ENCODE peak calls at places on chromosomes 6 and 20, in seven cellular contexts. Z is CD8-positive, alpha-beta memory T cell; S is GM23248; L is trophoblast cell; E is A673; U is neural progenitor cell; C is PC-3. R is an unnamed sample.

GRCh38 chr6:31011153-31011552 is 879 bp downstream of the MUC22 start:
- DNase-seq in S (no peak), U (no peak), C (no peak), Z (no peak), E (no peak), L (no peak), R (no peak)

GRCh38 chr6:149766156-149766768 is 16.7 kb downstream of the PCMT1 start:
- DNase-seq in L (no peak), S (peak; percentile 37), Z (no peak), E (peak; percentile 15), U (no peak), C (peak; percentile 51), R (no peak)

GRCh38 chr6:14286144-14286543 is 168.6 kb downstream of the CD83 start:
- DNase-seq in S (peak; percentile 86), Z (no peak), C (peak; percentile 85), L (peak; percentile 45), U (no peak), E (no peak), R (no peak)

GRCh38 chr20:6142348-6142993 is 19.6 kb upstream of the FERMT1 start:
- DNase-seq in Z (peak; percentile 24), S (peak; percentile 56), C (peak; percentile 89), E (peak; percentile 62), U (peak; percentile 66), L (peak; percentile 85), R (no peak)

GRCh38 chr6:146277142-146277541 is 248.3 kb downstream of the GRM1 start:
- DNase-seq in U (peak; percentile 21), L (no peak), S (no peak), C (no peak), Z (no peak), E (no peak), R (no peak)

GRCh38 chr6:121920616-121921015 is 478.8 kb upstream of the HSF2 start:
- DNase-seq in Z (no peak), E (no peak), U (peak; percentile 3), C (no peak), S (no peak), L (no peak), R (no peak)

GRCh38 chr6:31070711-31071197 is 41.6 kb downstream of the C6orf15 start:
- DNase-seq in Z (no peak), S (peak; percentile 89), L (peak; percentile 14), E (peak; percentile 79), C (peak; percentile 84), U (peak; percentile 89), R (peak; percentile 70)

GRCh38 chr20:58004900-58005299 is 223.6 kb downstream of the ANKRD60 start:
- DNase-seq in U (no peak), E (no peak), L (no peak), Z (no peak), C (no peak), S (no peak), R (no peak)

GRCh38 chr6:11803596-11803981 is 25.0 kb upstream of the ADTRP start:
- DNase-seq in Z (no peak), U (no peak), L (no peak), S (no peak), C (no peak), E (no peak), R (no peak)

GRCh38 chr6:29655658-29656057 is 1.2 kb upstream of the MOG start:
- DNase-seq in S (no peak), Z (no peak), U (no peak), L (no peak), E (no peak), C (no peak), R (no peak)

GRCh38 chr6:14804444-14805210 is 441.2 kb upstream of the JARID2 start:
- DNase-seq in C (no peak), S (peak; percentile 67), U (no peak), E (no peak), L (no peak), Z (no peak), R (no peak)

GRCh38 chr6:130933712-130934200 is 106.5 kb downstream of the SMLR1 start:
- DNase-seq in E (no peak), Z (no peak), S (peak; percentile 67), C (peak; percentile 86), U (no peak), L (peak; percentile 55), R (no peak)

GRCh38 chr6:137530404-137530803 is 36.2 kb upstream of the OLIG3 start:
- DNase-seq in Z (no peak), U (no peak), C (no peak), S (no peak), L (no peak), E (no peak), R (no peak)

GRCh38 chr20:4740774-4741431 is 19.2 kb downstream of the PRND start:
- DNase-seq in S (peak; percentile 53), Z (peak; percentile 56), E (peak; percentile 74), U (peak; percentile 77), C (peak; percentile 68), L (peak; percentile 71), R (no peak)

GRCh38 chr20:428658-429200 is 20.6 kb downstream of the RBCK1 start:
- DNase-seq in S (no peak), C (no peak), Z (no peak), L (no peak), U (no peak), E (no peak), R (no peak)

GRCh38 chr6:41642960-41643898 is 5.0 kb downstream of the MDFI start:
- DNase-seq in C (no peak), Z (no peak), L (no peak), E (peak; percentile 88), U (no peak), S (no peak), R (no peak)

GRCh38 chr6:133623065-133623464 is 265.8 kb upstream of the TCF21 start:
- DNase-seq in U (no peak), Z (no peak), C (no peak), S (peak; percentile 55), E (no peak), L (no peak), R (no peak)

GRCh38 chr20:38138086-38138777 is 26.8 kb downstream of the TGM2 start:
- DNase-seq in U (no peak), C (no peak), L (no peak), S (no peak), Z (no peak), E (no peak), R (no peak)

GRCh38 chr20:48791014-48791413 is 36.8 kb downstream of the PREX1 start:
- DNase-seq in S (peak; percentile 24), C (peak; percentile 53), E (peak; percentile 52), L (no peak), U (no peak), Z (no peak), R (no peak)

GRCh38 chr6:7268362-7269310 is 44.4 kb downstream of the SSR1 start:
- DNase-seq in S (no peak), Z (no peak), U (no peak), E (no peak), C (no peak), L (no peak), R (no peak)

GRCh38 chr20:10856237-10856636 is 182.4 kb upstream of the JAG1 start:
- DNase-seq in S (no peak), L (no peak), E (no peak), C (no peak), Z (no peak), U (no peak), R (no peak)

GRCh38 chr6:116105247-116105646 is 4.6 kb downstream of the NT5DC1 start:
- DNase-seq in U (no peak), E (no peak), C (no peak), Z (no peak), S (no peak), L (no peak), R (no peak)

GRCh38 chr20:62503414-62504178 is 27.8 kb upstream of the GATA5 start:
- DNase-seq in C (no peak), S (no peak), Z (no peak), L (no peak), U (no peak), E (no peak), R (no peak)

GRCh38 chr6:137218473-137218916 is 690 bp downstream of the IFNGR1 start:
- DNase-seq in Z (peak; percentile 21), L (peak; percentile 100), C (peak; percentile 60), E (peak; percentile 35), S (peak; percentile 90), U (peak; percentile 18), R (no peak)

GRCh38 chr6:114887037-114887436 is 544.2 kb upstream of the HS3ST5 start:
- DNase-seq in E (no peak), S (no peak), U (no peak), L (no peak), Z (no peak), C (no peak), R (no peak)
- H3K36me3 ChIP-seq in E (no peaks in the 10 kb centered on the region), S (no peaks in the 10 kb centered on the region), U (no peaks in the 10 kb centered on the region), L (no peaks in the 10 kb centered on the region), Z (no peaks in the 10 kb centered on the region), C (no peaks in the 10 kb centered on the region), R (no peaks in the 10 kb centered on the region)

DNA sequence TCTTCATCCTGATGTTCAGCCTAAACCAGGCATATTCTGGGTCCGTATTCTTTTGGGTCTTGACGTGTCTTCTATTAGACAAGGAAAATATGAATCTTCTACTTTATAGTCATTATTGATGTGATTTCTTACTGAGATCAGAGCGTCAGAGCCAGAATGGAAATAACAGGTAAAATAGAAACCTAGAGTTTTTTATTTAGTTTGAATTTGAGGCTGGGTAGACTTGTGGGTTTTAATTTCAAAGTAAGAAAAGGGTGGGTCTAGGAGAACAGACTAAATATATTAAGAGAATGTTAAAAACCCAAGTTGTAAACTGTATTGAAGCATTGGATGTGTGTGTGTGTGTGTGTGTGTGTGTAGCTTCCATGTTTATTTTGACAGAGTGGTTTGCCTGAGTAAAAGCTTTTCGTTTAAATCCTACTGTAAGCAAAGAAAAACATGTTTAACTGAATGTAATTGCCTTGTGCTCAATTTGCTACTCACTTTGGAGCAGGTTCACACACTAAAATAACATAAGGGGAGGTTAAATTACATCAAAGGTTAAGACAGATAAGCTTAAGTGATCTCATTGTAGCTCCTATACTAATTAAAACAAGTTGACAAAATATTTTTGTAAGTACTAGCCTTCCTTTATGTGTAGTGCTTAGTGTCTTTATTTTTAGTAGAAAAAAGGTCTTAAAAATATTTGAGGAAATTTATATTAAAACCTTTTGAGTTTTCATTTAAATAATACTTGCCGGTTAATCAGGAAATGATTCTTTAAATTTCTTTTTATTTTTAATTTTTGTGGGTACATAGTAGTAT is 17.4 kb downstream of the HECA start:
- DNase-seq in Z (no peak), L (no peak), S (no peak), E (no peak), C (no peak), U (no peak), R (no peak)
- H3K4me1 ChIP-seq in Z (peaks cover 88% of the 10 kb centered on the region), L (no peaks in the 10 kb centered on the region), S (peaks cover 21% of the 10 kb centered on the region), E (peaks cover 22% of the 10 kb centered on the region), C (no peaks in the 10 kb centered on the region), U (peaks cover 48% of the 10 kb centered on the region), R (peaks cover 35% of the 10 kb centered on the region)

GRCh38 chr20:21395666-21396044 is 1.7 kb downstream of the NKX2-4 start:
- DNase-seq in U (peak; percentile 56), S (no peak), C (no peak), Z (peak; percentile 26), E (no peak), L (no peak), R (no peak)
- H3K4me3 ChIP-seq in U (no peak overlapping the region), S (no peak overlapping the region), C (no peak overlapping the region), Z (no peak overlapping the region), E (no peak overlapping the region), L (peak overlapping the region; percentile 26), R (peak overlapping the region; percentile 7)

GRCh38 chr20:32841174-32841573 is 17.5 kb upstream of the EFCAB8 start:
- DNase-seq in Z (no peak), S (no peak), E (no peak), L (no peak), C (no peak), U (no peak), R (no peak)
- H3K36me3 ChIP-seq in Z (peaks cover 44% of the 10 kb centered on the region), S (peaks cover 48% of the 10 kb centered on the region), E (peaks cover 65% of the 10 kb centered on the region), L (peaks cover 50% of the 10 kb centered on the region), C (peaks cover 56% of the 10 kb centered on the region), U (peaks cover 4% of the 10 kb centered on the region), R (peaks cover 9% of the 10 kb centered on the region)